ENCODE peak calls at places on chromosomes 2 and 18, in six cellular contexts. One of them, this sample, is unnamed.

GRCh38 chr2:3611611-3612010 is 16.7 kb downstream of the COLEC11 start:
- DNase-seq in NCI-H2171: no peak
- DNase-seq in stimulated activated CD4-positive, alpha-beta T cell treated with anti-CD3 and anti-CD28 coated beads, Interleukin-2, amount 100 ng/mL, for 48 hours: no peak
- DNase-seq in T-helper 1 cell: no peak
- DNase-seq in activated CD4-positive, alpha-beta T cell treated with anti-CD3 and anti-CD28 coated beads, Interleukin-2, amount 10 ng/mL, durations not matched to agents 24 days and 14 days: no peak
- DNase-seq in stimulated activated CD8-positive, alpha-beta memory T cell treated with anti-CD3 and anti-CD28 coated beads, Interleukin-2, amount 100 ng/mL, for 1 hour: no peak
- DNase-seq in this sample: no peak

GRCh38 chr2:237184192-237184922 is 98.7 kb downstream of the COPS8 start:
- DNase-seq in NCI-H2171: no peak
- DNase-seq in stimulated activated CD4-positive, alpha-beta T cell treated with anti-CD3 and anti-CD28 coated beads, Interleukin-2, amount 100 ng/mL, for 48 hours: no peak
- DNase-seq in T-helper 1 cell: no peak
- DNase-seq in activated CD4-positive, alpha-beta T cell treated with anti-CD3 and anti-CD28 coated beads, Interleukin-2, amount 10 ng/mL, durations not matched to agents 24 days and 14 days: peak
- DNase-seq in stimulated activated CD8-positive, alpha-beta memory T cell treated with anti-CD3 and anti-CD28 coated beads, Interleukin-2, amount 100 ng/mL, for 1 hour: no peak
- DNase-seq in this sample: no peak

GRCh38 chr18:10070581-10071000 is 156.8 kb downstream of the VAPA start:
- DNase-seq in NCI-H2171: no peak
- DNase-seq in stimulated activated CD4-positive, alpha-beta T cell treated with anti-CD3 and anti-CD28 coated beads, Interleukin-2, amount 100 ng/mL, for 48 hours: no peak
- DNase-seq in T-helper 1 cell: no peak
- DNase-seq in activated CD4-positive, alpha-beta T cell treated with anti-CD3 and anti-CD28 coated beads, Interleukin-2, amount 10 ng/mL, durations not matched to agents 24 days and 14 days: no peak
- DNase-seq in stimulated activated CD8-positive, alpha-beta memory T cell treated with anti-CD3 and anti-CD28 coated beads, Interleukin-2, amount 100 ng/mL, for 1 hour: no peak
- DNase-seq in this sample: no peak

GRCh38 chr2:71880846-71881610 is 266.6 kb downstream of the CYP26B1 start:
- DNase-seq in NCI-H2171: no peak
- DNase-seq in stimulated activated CD4-positive, alpha-beta T cell treated with anti-CD3 and anti-CD28 coated beads, Interleukin-2, amount 100 ng/mL, for 48 hours: no peak
- DNase-seq in T-helper 1 cell: no peak
- DNase-seq in activated CD4-positive, alpha-beta T cell treated with anti-CD3 and anti-CD28 coated beads, Interleukin-2, amount 10 ng/mL, durations not matched to agents 24 days and 14 days: no peak
- DNase-seq in stimulated activated CD8-positive, alpha-beta memory T cell treated with anti-CD3 and anti-CD28 coated beads, Interleukin-2, amount 100 ng/mL, for 1 hour: no peak
- DNase-seq in this sample: peak

GRCh38 chr18:22344908-22345670 is 72.6 kb downstream of the CTAGE1 start:
- DNase-seq in NCI-H2171: no peak
- DNase-seq in stimulated activated CD4-positive, alpha-beta T cell treated with anti-CD3 and anti-CD28 coated beads, Interleukin-2, amount 100 ng/mL, for 48 hours: no peak
- DNase-seq in T-helper 1 cell: no peak
- DNase-seq in activated CD4-positive, alpha-beta T cell treated with anti-CD3 and anti-CD28 coated beads, Interleukin-2, amount 10 ng/mL, durations not matched to agents 24 days and 14 days: no peak
- DNase-seq in stimulated activated CD8-positive, alpha-beta memory T cell treated with anti-CD3 and anti-CD28 coated beads, Interleukin-2, amount 100 ng/mL, for 1 hour: no peak
- DNase-seq in this sample: no peak

GRCh38 chr18:24514439-24514838 is 54.0 kb downstream of the HRH4 start:
- DNase-seq in NCI-H2171: no peak
- DNase-seq in stimulated activated CD4-positive, alpha-beta T cell treated with anti-CD3 and anti-CD28 coated beads, Interleukin-2, amount 100 ng/mL, for 48 hours: no peak
- DNase-seq in T-helper 1 cell: no peak
- DNase-seq in activated CD4-positive, alpha-beta T cell treated with anti-CD3 and anti-CD28 coated beads, Interleukin-2, amount 10 ng/mL, durations not matched to agents 24 days and 14 days: no peak
- DNase-seq in stimulated activated CD8-positive, alpha-beta memory T cell treated with anti-CD3 and anti-CD28 coated beads, Interleukin-2, amount 100 ng/mL, for 1 hour: no peak
- DNase-seq in this sample: no peak

GRCh38 chr2:67445652-67446268 is 48.6 kb downstream of the ETAA1 start:
- DNase-seq in NCI-H2171: no peak
- DNase-seq in stimulated activated CD4-positive, alpha-beta T cell treated with anti-CD3 and anti-CD28 coated beads, Interleukin-2, amount 100 ng/mL, for 48 hours: no peak
- DNase-seq in T-helper 1 cell: no peak
- DNase-seq in activated CD4-positive, alpha-beta T cell treated with anti-CD3 and anti-CD28 coated beads, Interleukin-2, amount 10 ng/mL, durations not matched to agents 24 days and 14 days: no peak
- DNase-seq in stimulated activated CD8-positive, alpha-beta memory T cell treated with anti-CD3 and anti-CD28 coated beads, Interleukin-2, amount 100 ng/mL, for 1 hour: no peak
- DNase-seq in this sample: no peak

GRCh38 chr18:11994346-11994707 is 13.0 kb downstream of the IMPA2 start:
- DNase-seq in NCI-H2171: no peak
- DNase-seq in stimulated activated CD4-positive, alpha-beta T cell treated with anti-CD3 and anti-CD28 coated beads, Interleukin-2, amount 100 ng/mL, for 48 hours: no peak
- DNase-seq in T-helper 1 cell: no peak
- DNase-seq in activated CD4-positive, alpha-beta T cell treated with anti-CD3 and anti-CD28 coated beads, Interleukin-2, amount 10 ng/mL, durations not matched to agents 24 days and 14 days: no peak
- DNase-seq in stimulated activated CD8-positive, alpha-beta memory T cell treated with anti-CD3 and anti-CD28 coated beads, Interleukin-2, amount 100 ng/mL, for 1 hour: no peak
- DNase-seq in this sample: peak

GRCh38 chr18:27602092-27602491 is 417.0 kb upstream of the CHST9 start:
- DNase-seq in NCI-H2171: no peak
- DNase-seq in stimulated activated CD4-positive, alpha-beta T cell treated with anti-CD3 and anti-CD28 coated beads, Interleukin-2, amount 100 ng/mL, for 48 hours: no peak
- DNase-seq in T-helper 1 cell: no peak
- DNase-seq in activated CD4-positive, alpha-beta T cell treated with anti-CD3 and anti-CD28 coated beads, Interleukin-2, amount 10 ng/mL, durations not matched to agents 24 days and 14 days: no peak
- DNase-seq in stimulated activated CD8-positive, alpha-beta memory T cell treated with anti-CD3 and anti-CD28 coated beads, Interleukin-2, amount 100 ng/mL, for 1 hour: no peak
- DNase-seq in this sample: no peak

GRCh38 chr2:216661639-216662375 is 28.6 kb downstream of the IGFBP2 start:
- DNase-seq in NCI-H2171: no peak
- DNase-seq in stimulated activated CD4-positive, alpha-beta T cell treated with anti-CD3 and anti-CD28 coated beads, Interleukin-2, amount 100 ng/mL, for 48 hours: no peak
- DNase-seq in T-helper 1 cell: no peak
- DNase-seq in activated CD4-positive, alpha-beta T cell treated with anti-CD3 and anti-CD28 coated beads, Interleukin-2, amount 10 ng/mL, durations not matched to agents 24 days and 14 days: no peak
- DNase-seq in stimulated activated CD8-positive, alpha-beta memory T cell treated with anti-CD3 and anti-CD28 coated beads, Interleukin-2, amount 100 ng/mL, for 1 hour: no peak
- DNase-seq in this sample: peak

GRCh38 chr18:28045176-28045810 is 131.6 kb downstream of the CDH2 start:
- DNase-seq in NCI-H2171: no peak
- DNase-seq in stimulated activated CD4-positive, alpha-beta T cell treated with anti-CD3 and anti-CD28 coated beads, Interleukin-2, amount 100 ng/mL, for 48 hours: no peak
- DNase-seq in T-helper 1 cell: no peak
- DNase-seq in activated CD4-positive, alpha-beta T cell treated with anti-CD3 and anti-CD28 coated beads, Interleukin-2, amount 10 ng/mL, durations not matched to agents 24 days and 14 days: no peak
- DNase-seq in stimulated activated CD8-positive, alpha-beta memory T cell treated with anti-CD3 and anti-CD28 coated beads, Interleukin-2, amount 100 ng/mL, for 1 hour: no peak
- DNase-seq in this sample: no peak

This sample was measured in body of pancreas.